ENCODE peak calls at places on chromosomes 1 and 21, in nine cellular contexts. A is H1; F is CD8-positive, alpha-beta T cell; U is DND-41; R is IMR-90; Q is cardiac muscle cell; S is upper lobe of right lung; G is fibroblast of lung; W is heart right ventricle. V is an unnamed sample.

GRCh38 chr1:100187912-100188311 is 9.9 kb upstream of the LRRC39 start:
- DNase-seq in Q (no peak), R (peak; percentile 26), G (peak; percentile 73), F (no peak), W (peak; percentile 62), A (no peak), S (no peak), U (no peak), V (no peak)

GRCh38 chr1:23548704-23549143 is 10.6 kb downstream of the ID3 start:
- DNase-seq in F (no peak), S (peak; percentile 79), A (no peak), G (no peak), W (peak; percentile 68), Q (no peak), R (peak; percentile 51), U (no peak), V (no peak)

GRCh38 chr1:17207966-17208418 is 3.1 kb downstream of the PADI1 start:
- DNase-seq in A (no peak), W (no peak), S (no peak), U (peak; percentile 33), Q (no peak), G (peak; percentile 35), F (peak; percentile 6), R (peak; percentile 76), V (peak; percentile 10)

GRCh38 chr1:221279146-221279545 is 399.9 kb downstream of the HLX start:
- DNase-seq in S (no peak), Q (no peak), G (no peak), U (no peak), R (peak; percentile 47), F (no peak), A (no peak), W (no peak), V (no peak)

GRCh38 chr21:29436143-29436542 is 137.4 kb downstream of the BACH1 start:
- DNase-seq in G (peak; percentile 59), S (no peak), Q (no peak), A (no peak), U (peak; percentile 20), W (peak; percentile 40), F (peak; percentile 20), R (no peak), V (no peak)

GRCh38 chr1:40958210-40958609 is 21.3 kb upstream of the CTPS1 start:
- DNase-seq in U (no peak), S (no peak), R (no peak), Q (no peak), G (no peak), A (no peak), W (no peak), F (no peak), V (no peak)

GRCh38 chr1:156376146-156376545 is 7.1 kb downstream of the RHBG start:
- DNase-seq in Q (no peak), F (no peak), G (peak; percentile 9), S (no peak), W (no peak), A (no peak), R (peak; percentile 32), U (no peak), V (no peak)

GRCh38 chr1:30877205-30877912 is 31.2 kb downstream of the SDC3 start:
- DNase-seq in G (peak; percentile 93), W (peak; percentile 78), U (no peak), R (peak; percentile 87), A (no peak), S (peak; percentile 84), Q (no peak), F (no peak), V (peak; percentile 48)

GRCh38 chr1:65596768-65597167 is 176.3 kb downstream of the LEPR start:
- DNase-seq in S (no peak), Q (no peak), A (no peak), R (no peak), W (no peak), F (no peak), U (no peak), G (no peak), V (no peak)

GRCh38 chr1:24910751-24911650 is 19.1 kb downstream of the RUNX3 start:
- DNase-seq in A (peak; percentile 52), S (no peak), G (peak; percentile 52), U (no peak), F (peak; percentile 82), Q (no peak), R (peak; percentile 70), W (no peak), V (peak; percentile 51)

GRCh38 chr1:196007763-196008162 is 600.5 kb downstream of the KCNT2 start:
- DNase-seq in Q (no peak), F (no peak), S (no peak), R (no peak), A (no peak), W (no peak), G (no peak), U (no peak), V (no peak)

GRCh38 chr1:193031431-193031830 is 27.7 kb downstream of the UCHL5 start:
- DNase-seq in W (no peak), R (peak; percentile 31), Q (no peak), A (no peak), F (no peak), G (peak; percentile 53), U (no peak), S (no peak), V (no peak)

GRCh38 chr1:167166703-167167100 is 54.0 kb upstream of the POU2F1 start:
- DNase-seq in A (no peak), U (no peak), S (no peak), R (no peak), G (no peak), W (no peak), F (no peak), Q (no peak), V (peak; percentile 83)

GRCh38 chr1:202283991-202284390 is 57.7 kb downstream of the UBE2T start:
- DNase-seq in G (peak; percentile 39), Q (no peak), R (peak; percentile 74), A (no peak), S (no peak), W (no peak), U (no peak), F (no peak), V (no peak)

DNA sequence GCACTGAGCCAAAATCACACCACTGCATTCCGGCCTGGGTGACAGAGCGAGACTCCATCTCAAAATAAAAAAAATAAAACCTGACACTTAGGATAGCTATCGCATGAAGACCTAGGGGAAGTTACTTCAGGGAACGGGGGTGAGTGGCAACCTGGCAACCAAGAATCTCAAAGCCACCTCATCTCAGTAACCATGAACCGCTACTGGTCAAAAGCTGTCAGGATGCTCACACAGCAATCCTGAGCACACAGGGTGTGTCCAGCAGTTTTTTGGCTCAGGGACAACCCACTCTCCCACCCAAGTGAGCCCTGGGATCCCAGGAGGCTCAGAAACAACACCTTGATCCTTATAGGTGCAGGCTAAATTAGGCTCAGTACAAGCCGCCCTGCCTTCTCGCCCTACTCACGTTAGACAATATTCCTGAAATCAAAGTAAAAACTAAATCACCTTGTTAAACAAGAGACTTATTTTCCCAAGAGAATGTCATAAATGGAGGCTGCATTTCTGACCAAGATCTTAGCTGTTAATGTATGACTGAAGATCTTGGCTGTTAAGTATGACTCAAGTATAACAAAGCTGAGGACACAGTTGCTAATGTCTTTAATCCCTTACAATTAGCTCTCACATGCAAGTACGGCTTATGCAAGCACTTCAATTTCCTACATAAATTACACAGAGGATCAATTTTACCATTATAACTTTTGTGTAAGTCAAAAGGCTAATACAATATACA is 48.3 kb upstream of the NADK start:
- DNase-seq in U (no peak), G (no peak), S (no peak), W (no peak), Q (no peak), A (no peak), F (no peak), R (no peak), V (no peak)
- H3K36me3 ChIP-seq in U (peaks cover 79% of the 10 kb centered on the region), G (peaks cover 8% of the 10 kb centered on the region), S (peaks cover 42% of the 10 kb centered on the region), W (no peaks in the 10 kb centered on the region), Q (peaks cover 22% of the 10 kb centered on the region), A (no peaks in the 10 kb centered on the region), F (peaks cover 20% of the 10 kb centered on the region), R (peaks cover 25% of the 10 kb centered on the region), V (no peaks in the 10 kb centered on the region)

DNA sequence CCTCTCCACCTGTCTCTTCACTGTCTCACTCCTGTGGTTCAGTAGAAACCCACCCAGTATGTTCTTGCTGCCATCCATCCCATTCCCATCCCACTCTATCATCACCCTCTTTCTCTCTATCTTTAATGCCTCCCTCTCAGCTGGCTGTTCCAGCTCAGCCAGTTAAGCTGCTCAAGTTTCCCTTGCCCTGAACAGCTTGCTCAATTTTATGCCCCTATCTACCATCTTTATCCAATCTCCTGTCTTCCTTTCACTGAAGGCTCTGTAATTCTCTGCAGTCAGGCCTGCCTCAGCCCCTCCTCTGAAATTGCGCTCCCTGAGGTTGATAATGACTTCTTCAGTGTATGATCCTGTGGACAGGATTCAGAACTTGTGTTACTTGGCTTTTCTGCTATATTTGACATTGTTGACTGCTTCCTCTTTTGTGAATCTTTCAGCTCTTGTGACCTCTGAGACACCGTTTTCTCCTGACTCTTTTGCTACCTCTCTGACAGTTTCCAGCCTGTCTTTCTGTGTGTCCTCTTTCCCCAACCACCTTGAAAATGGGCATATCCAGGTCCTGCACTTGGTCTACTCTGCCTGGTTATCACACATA is 13.9 kb upstream of the BCAR3 start:
- DNase-seq in S (no peak), A (no peak), U (no peak), F (no peak), G (no peak), W (no peak), R (no peak), Q (no peak), V (no peak)
- H3K4me1 ChIP-seq in S (peaks cover 23% of the 10 kb centered on the region), A (peaks cover 4% of the 10 kb centered on the region), U (no peaks in the 10 kb centered on the region), F (no peaks in the 10 kb centered on the region), G (peaks cover 25% of the 10 kb centered on the region), W (peaks cover 9% of the 10 kb centered on the region), R (peaks cover 23% of the 10 kb centered on the region), Q (no peaks in the 10 kb centered on the region), V (no peaks in the 10 kb centered on the region)

DNA sequence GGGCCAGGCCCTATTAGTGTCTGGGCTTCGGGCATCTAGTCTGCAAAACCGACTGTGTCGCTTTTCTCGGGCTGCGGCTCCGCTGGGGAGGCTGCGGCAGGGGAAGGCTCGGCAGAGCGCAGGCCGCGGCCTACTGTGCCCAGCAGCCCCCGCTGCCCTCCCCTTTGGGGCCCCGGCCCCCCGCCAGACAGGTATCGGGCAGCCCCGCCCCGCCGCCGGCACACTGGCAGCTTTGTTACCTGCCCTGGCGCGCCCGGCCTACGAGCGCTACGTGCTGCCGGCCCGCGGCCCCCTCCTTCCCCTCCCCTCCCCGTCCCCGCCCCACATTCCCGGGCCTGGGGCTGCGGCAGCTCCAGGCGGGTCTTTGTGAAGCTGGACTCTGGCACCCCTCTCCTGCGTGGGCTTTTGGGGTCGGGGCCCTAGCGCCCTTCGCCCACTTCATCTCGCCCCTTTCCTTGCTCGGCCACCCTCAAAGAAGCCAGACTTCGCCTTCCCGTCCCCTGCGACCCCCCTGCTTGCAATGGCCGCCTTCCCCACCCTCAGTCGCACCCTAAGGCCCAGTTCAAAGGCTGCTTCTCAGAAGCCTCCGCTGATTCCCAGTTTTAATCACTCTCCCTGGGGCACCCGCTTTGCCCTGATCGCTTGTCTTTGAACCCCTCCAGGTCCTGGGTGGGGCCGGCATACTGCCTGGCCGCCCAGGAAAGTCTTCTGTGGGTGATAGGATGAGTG is 48.9 kb upstream of the SLC2A1 start:
- DNase-seq in G (no peak), R (no peak), Q (peak; percentile 17), F (no peak), W (no peak), A (peak; percentile 83), U (no peak), S (no peak), V (no peak)
- H3K4me3 ChIP-seq in G (no peak overlapping the region), R (no peak overlapping the region), Q (no peak overlapping the region), F (no peak overlapping the region), W (no peak overlapping the region), A (no peak overlapping the region), U (no peak overlapping the region), S (no peak overlapping the region), V (no peak overlapping the region)

DNA sequence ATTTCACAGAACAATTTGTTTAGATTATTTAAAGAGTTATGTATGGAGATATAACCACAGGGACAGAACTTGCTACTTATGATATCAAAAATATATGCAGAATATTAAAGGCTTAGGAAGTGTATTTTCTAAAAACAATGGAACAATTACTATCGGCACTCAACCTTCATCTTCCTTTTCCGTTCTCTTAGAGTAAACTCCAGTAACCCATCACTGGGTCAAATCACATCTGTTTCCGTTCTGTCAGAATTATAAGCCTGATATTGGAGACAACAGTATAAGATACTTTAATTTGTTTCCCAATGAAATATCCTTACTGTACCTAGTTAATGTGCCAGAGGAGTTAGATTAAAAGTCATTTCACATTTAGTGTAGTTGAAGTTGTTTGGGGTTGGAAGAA is 32.2 kb downstream of the DTL start:
- DNase-seq in G (no peak), F (no peak), Q (no peak), U (no peak), R (no peak), A (no peak), S (no peak), W (peak; percentile 9), V (no peak)
- H3K36me3 ChIP-seq in G (peaks cover 2% of the 10 kb centered on the region), F (no peaks in the 10 kb centered on the region), Q (no peaks in the 10 kb centered on the region), U (peaks cover 92% of the 10 kb centered on the region), R (peaks cover 1% of the 10 kb centered on the region), A (peaks cover 13% of the 10 kb centered on the region), S (no peaks in the 10 kb centered on the region), W (no peaks in the 10 kb centered on the region), V (no peaks in the 10 kb centered on the region)